ENCODE peak calls at places on chromosome 9, in seven cellular contexts. X is A549, P is GM12878, V is Peyer's patch, O is mammary epithelial cell, S is fibroblast of lung, R is colonic mucosa. C is an unnamed sample.

GRCh38 chr9:115261656-115262081 is 143.7 kb upstream of the TNC start:
- DNase-seq in X (peak), P (no peak), V (no peak), O (peak), S (peak), R (no peak), C (no peak)

GRCh38 chr9:94029932-94030317 is 54.3 kb upstream of the PTPDC1 start:
- DNase-seq in X (no peak), P (no peak), V (no peak), O (no peak), S (no peak), R (no peak), C (no peak)

GRCh38 chr9:3960661-3961144 is 339.2 kb downstream of the GLIS3 start:
- DNase-seq in X (no peak), P (no peak), V (no peak), O (peak), S (peak), R (no peak), C (no peak)

GRCh38 chr9:16768816-16769215 is 101.7 kb downstream of the BNC2 start:
- DNase-seq in X (no peak), P (no peak), V (no peak), O (no peak), S (no peak), R (no peak), C (no peak)

GRCh38 chr9:31541626-31542025 is 842.8 kb upstream of the ACO1 start:
- DNase-seq in X (no peak), P (no peak), V (no peak), O (no peak), S (peak), R (no peak), C (no peak)

GRCh38 chr9:91266457-91266856 is 95.3 kb downstream of the AUH start:
- DNase-seq in X (no peak), P (no peak), V (no peak), O (no peak), S (no peak), R (no peak), C (no peak)

GRCh38 chr9:127847155-127847463 is 7.3 kb downstream of the ENG start:
- DNase-seq in X (no peak), P (no peak), V (no peak), O (no peak), S (no peak), R (no peak), C (no peak)

GRCh38 chr9:16294371-16294770 is 576.1 kb downstream of the BNC2 start:
- DNase-seq in X (no peak), P (no peak), V (no peak), O (no peak), S (peak), R (no peak), C (no peak)

GRCh38 chr9:101398930-101399640 is 434 bp downstream of the ZNF189 start:
- DNase-seq in X (no peak), P (no peak), V (peak), O (peak), S (no peak), R (peak), C (no peak)

GRCh38 chr9:98880311-98881015 is 63.2 kb upstream of the COL15A1 start:
- DNase-seq in X (no peak), P (no peak), V (no peak), O (no peak), S (no peak), R (no peak), C (no peak)

GRCh38 chr9:70553718-70554673 is 139.5 kb upstream of the KLF9 start:
- DNase-seq in X (no peak), P (no peak), V (no peak), O (peak), S (peak), R (no peak), C (no peak)

GRCh38 chr9:116992870-116993269 is 305.8 kb downstream of the TRIM32 start:
- DNase-seq in X (no peak), P (no peak), V (no peak), O (no peak), S (no peak), R (no peak), C (no peak)

GRCh38 chr9:117290809-117291208 is 124.0 kb downstream of the ASTN2 start:
- DNase-seq in X (no peak), P (no peak), V (no peak), O (no peak), S (peak), R (no peak), C (no peak)

GRCh38 chr9:105457560-105458294 is 9.9 kb downstream of the FSD1L start:
- DNase-seq in X (no peak), P (no peak), V (no peak), O (peak), S (no peak), R (no peak), C (no peak)

GRCh38 chr9:9950813-9951212 is 662.0 kb downstream of the PTPRD start:
- DNase-seq in X (no peak), P (no peak), V (no peak), O (no peak), S (peak), R (no peak), C (no peak)

GRCh38 chr9:36560813-36561212 is 11.9 kb upstream of the MELK start:
- DNase-seq in X (no peak), P (no peak), V (no peak), O (no peak), S (peak), R (no peak), C (no peak)

GRCh38 chr9:21233258-21233657 is 5.2 kb upstream of the IFNA17 start:
- DNase-seq in X (no peak), P (no peak), V (no peak), O (no peak), S (no peak), R (no peak), C (no peak)

GRCh38 chr9:70257991-70258691 is 637 bp upstream of the SMC5 start:
- DNase-seq in X (no peak), P (no peak), V (peak), O (peak), S (peak), R (peak), C (no peak)

GRCh38 chr9:127909839-127910273 is 7.0 kb downstream of the ST6GALNAC4 start:
- DNase-seq in X (no peak), P (no peak), V (no peak), O (no peak), S (no peak), R (no peak), C (no peak)

GRCh38 chr9:135492886-135493669 is 7.4 kb upstream of the MRPS2 start:
- DNase-seq in X (no peak), P (no peak), V (no peak), O (no peak), S (no peak), R (no peak), C (no peak)

GRCh38 chr9:72633966-72634365 is 112.6 kb downstream of the TMC1 start:
- DNase-seq in X (no peak), P (no peak), V (no peak), O (peak), S (peak), R (no peak), C (no peak)

GRCh38 chr9:92004045-92004392 is 54.0 kb upstream of the ROR2 start:
- DNase-seq in X (no peak), P (no peak), V (no peak), O (no peak), S (no peak), R (no peak), C (no peak)

GRCh38 chr9:92762781-92763708 is 1.6 kb downstream of the BICD2 start:
- DNase-seq in X (no peak), P (no peak), V (no peak), O (no peak), S (no peak), R (no peak), C (no peak)

GRCh38 chr9:91433180-91433579 is 9.5 kb upstream of the NFIL3 start:
- DNase-seq in X (peak), P (no peak), V (no peak), O (peak), S (peak), R (peak), C (no peak)

GRCh38 chr9:14372437-14373318 is 58.7 kb upstream of the NFIB start:
- DNase-seq in X (peak), P (no peak), V (peak), O (peak), S (peak), R (no peak), C (no peak)

GRCh38 chr9:89207026-89207425 is 28.4 kb upstream of the SHC3 start:
- DNase-seq in X (no peak), P (no peak), V (no peak), O (no peak), S (no peak), R (no peak), C (no peak)

GRCh38 chr9:123391233-123391632 is 35.2 kb downstream of the CRB2 start:
- DNase-seq in X (no peak), P (no peak), V (no peak), O (no peak), S (no peak), R (no peak), C (no peak)

GRCh38 chr9:80794197-80794596 is 895.1 kb downstream of the TLE1 start:
- DNase-seq in X (no peak), P (no peak), V (no peak), O (no peak), S (no peak), R (no peak), C (no peak)

GRCh38 chr9:80793706-80794105 is 895.6 kb downstream of the TLE1 start:
- DNase-seq in X (no peak), P (no peak), V (no peak), O (no peak), S (no peak), R (no peak), C (no peak)

GRCh38 chr9:80789831-80790230 is 899.5 kb downstream of the TLE1 start:
- DNase-seq in X (no peak), P (no peak), V (no peak), O (no peak), S (peak), R (no peak), C (no peak)

GRCh38 chr9:80790764-80791163 is 898.6 kb downstream of the TLE1 start:
- DNase-seq in X (no peak), P (no peak), V (no peak), O (no peak), S (no peak), R (no peak), C (no peak)

GRCh38 chr9:80792721-80793120 is 896.6 kb downstream of the TLE1 start:
- DNase-seq in X (no peak), P (no peak), V (no peak), O (no peak), S (no peak), R (no peak), C (no peak)
- TF ChIP-seq CTCF in X (no peak), P (no peak), V (no peak), O (no peak), S (no peak), R (no peak), C (no peak)

GRCh38 chr9:68791169-68791568 is 86.1 kb downstream of the PIP5K1B start:
- DNase-seq in X (no peak), P (no peak), V (no peak), O (no peak), S (no peak), R (no peak), C (no peak)
- TF ChIP-seq CTCF in X (no peak), P (no peak), V (no peak), O (no peak), S (no peak), R (no peak), C (no peak)

DNA sequence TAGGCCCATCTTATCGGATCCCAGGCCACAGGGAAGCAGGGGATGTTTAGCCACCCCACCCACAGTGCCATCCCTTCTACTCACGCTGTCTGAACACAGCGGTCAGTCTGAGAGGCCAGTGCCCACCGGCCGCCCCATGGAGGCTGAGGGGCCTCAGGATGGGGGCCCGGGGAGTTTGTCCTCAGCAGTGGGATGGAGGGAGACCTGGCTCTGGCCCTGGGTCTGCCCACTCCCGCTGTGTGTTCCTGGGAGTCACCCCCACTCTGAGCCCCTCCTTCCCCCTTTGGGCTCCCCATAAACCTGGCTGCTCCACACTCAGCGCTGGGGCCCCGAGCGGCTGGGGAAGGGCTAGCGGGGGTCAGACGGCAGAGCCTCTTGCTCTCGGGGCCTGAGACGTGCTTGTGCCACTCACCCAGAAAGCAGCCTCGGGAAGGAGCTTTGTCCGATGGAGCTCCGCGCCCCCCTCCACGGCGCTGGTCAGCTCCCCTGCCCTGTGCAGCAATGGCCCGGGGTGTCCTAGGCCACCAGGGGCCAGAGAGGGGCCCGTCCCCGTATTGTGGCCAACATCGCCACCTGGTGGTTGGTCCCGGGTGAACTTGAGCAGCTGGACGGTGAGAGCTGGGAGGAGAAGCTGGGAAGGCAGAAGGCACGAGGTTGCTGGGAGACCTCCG is 10.9 kb upstream of the LAMC3 start:
- DNase-seq in X (peak), P (no peak), V (peak), O (peak), S (peak), R (peak), C (no peak)
- TF ChIP-seq CTCF in X (peak), P (peak), V (peak), O (peak), S (peak), R (peak), C (no peak)

GRCh38 chr9:35380619-35381018 is 109.3 kb upstream of the RUSC2 start:
- DNase-seq in X (no peak), P (no peak), V (no peak), O (no peak), S (no peak), R (no peak), C (no peak)

GRCh38 chr9:35380016-35380415 is 109.9 kb upstream of the RUSC2 start:
- DNase-seq in X (no peak), P (no peak), V (no peak), O (no peak), S (no peak), R (no peak), C (no peak)

GRCh38 chr9:35385042-35385441 is 104.9 kb upstream of the RUSC2 start:
- DNase-seq in X (no peak), P (no peak), V (no peak), O (peak), S (peak), R (no peak), C (no peak)
- TF ChIP-seq CTCF in X (peak), P (no peak), V (no peak), O (peak), S (peak), R (no peak), C (no peak)

DNA sequence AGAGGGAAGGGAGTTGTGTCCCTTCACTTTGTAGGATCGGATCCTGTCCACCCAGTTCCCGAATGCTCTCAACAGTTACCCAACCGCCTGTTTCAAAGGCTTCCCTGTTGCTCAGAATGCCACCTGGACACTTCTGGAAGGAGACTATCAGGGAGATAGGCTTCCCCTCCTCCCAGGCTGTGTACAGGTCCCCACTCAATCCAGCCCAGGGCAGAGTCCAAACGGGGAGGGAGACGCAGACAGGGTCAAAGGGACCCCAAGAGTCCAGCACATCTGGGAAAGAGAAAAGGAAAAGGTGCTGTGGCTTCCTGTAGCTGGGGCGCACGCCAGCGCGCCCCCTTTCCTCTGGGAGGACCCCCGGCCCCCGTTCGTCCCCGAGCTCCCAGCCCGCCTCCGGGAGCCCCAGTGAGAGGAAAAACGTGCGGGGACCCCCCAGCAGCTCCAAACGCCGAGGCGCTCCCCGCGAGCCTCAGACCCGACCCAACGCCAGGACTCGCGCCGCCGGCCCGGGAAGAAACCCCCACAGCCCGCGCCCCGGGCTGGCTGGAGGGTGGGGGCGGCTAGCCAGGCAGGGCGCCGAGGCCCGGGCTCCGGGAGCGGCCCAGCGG is 640 bp downstream of the SURF4 start:
- DNase-seq in X (peak), P (no peak), V (peak), O (peak), S (peak), R (peak), C (no peak)
- TF ChIP-seq CTCF in X (peak), P (peak), V (no peak), O (no peak), S (no peak), R (no peak), C (no peak)

GRCh38 chr9:130327070-130327780 is 61.7 kb downstream of the HMCN2 start:
- DNase-seq in X (peak), P (no peak), V (no peak), O (no peak), S (no peak), R (no peak), C (no peak)
- TF ChIP-seq CTCF in X (peak), P (peak), V (peak), O (peak), S (peak), R (peak), C (no peak)

GRCh38 chr9:84317563-84317962 is 23.0 kb downstream of the SLC28A3 start:
- DNase-seq in X (no peak), P (no peak), V (no peak), O (no peak), S (no peak), R (no peak), C (no peak)
- TF ChIP-seq CTCF in X (no peak), P (peak), V (no peak), O (peak), S (no peak), R (no peak), C (no peak)

GRCh38 chr9:2120926-2121689 is 106.0 kb downstream of the SMARCA2 start:
- DNase-seq in X (no peak), P (no peak), V (no peak), O (peak), S (peak), R (no peak), C (no peak)
- TF ChIP-seq CTCF in X (no peak), P (no peak), V (no peak), O (no peak), S (no peak), R (no peak), C (no peak)

DNA sequence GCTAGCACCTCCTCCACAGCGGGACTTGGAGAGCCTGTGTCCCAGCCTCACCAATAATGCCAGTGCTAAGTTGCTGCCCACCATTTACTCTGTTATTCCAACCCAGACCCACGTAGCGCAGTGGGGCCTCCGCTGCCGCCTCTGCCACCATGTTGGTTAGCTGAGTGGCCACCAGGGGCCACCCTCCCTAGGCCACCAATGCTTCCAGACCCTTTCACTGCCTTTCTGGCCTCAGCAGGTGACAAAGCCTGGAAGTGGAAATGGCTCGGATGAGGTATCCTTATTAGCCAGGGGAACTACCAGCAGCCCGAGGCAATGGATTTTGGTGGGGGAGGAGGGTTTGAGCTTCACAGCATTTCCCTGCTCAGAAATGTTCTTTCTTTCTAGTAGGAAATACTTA is 110.1 kb downstream of the OSTF1 start:
- DNase-seq in X (no peak), P (no peak), V (no peak), O (no peak), S (no peak), R (no peak), C (no peak)
- TF ChIP-seq CTCF in X (no peak), P (no peak), V (no peak), O (no peak), S (no peak), R (no peak), C (no peak)

GRCh38 chr9:19087601-19088000 is 15.1 kb downstream of the HAUS6 start:
- DNase-seq in X (no peak), P (no peak), V (peak), O (peak), S (peak), R (no peak), C (no peak)

GRCh38 chr9:19085295-19085694 is 17.4 kb downstream of the HAUS6 start:
- DNase-seq in X (peak), P (no peak), V (no peak), O (no peak), S (no peak), R (no peak), C (no peak)
- TF ChIP-seq CTCF in X (peak), P (peak), V (peak), O (peak), S (peak), R (peak), C (peak)

C was measured in natural killer cell.